ENCODE peak calls at places on chromosomes 1 and 21, in seven cellular contexts. A is PC-3; K is fibroblast of mammary gland; Z is amniotic stem cell; T is activated CD4-positive, alpha-beta T cell treated with anti-CD3 and anti-CD28 coated beads for 1 hour; F is NB4; X is activated CD8-positive, alpha-beta T cell treated with anti-CD3 and anti-CD28 coated beads, Interleukin-2, amount 10 ng/mL, durations not matched to agents 7 days and 5 days. Q is an unnamed sample.

GRCh38 chr1:116533425-116533820 is 37.4 kb downstream of the CD58 start:
- DNase-seq in A (no peak), K (no peak), Z (no peak), T (no peak), F (no peak), X (no peak), Q (no peak)

GRCh38 chr1:70459502-70460225 is 48.6 kb downstream of the CTH start:
- DNase-seq in A (peak), K (peak), Z (no peak), T (no peak), F (peak), X (no peak), Q (no peak)

GRCh38 chr1:8494681-8495080 is 176.8 kb downstream of the SLC45A1 start:
- DNase-seq in A (no peak), K (no peak), Z (no peak), T (no peak), F (no peak), X (no peak), Q (no peak)

GRCh38 chr1:232020352-232020751 is 393.8 kb downstream of the DISC1 start:
- DNase-seq in A (no peak), K (no peak), Z (no peak), T (no peak), F (no peak), X (no peak), Q (no peak)

GRCh38 chr21:39030127-39030884 is 152.9 kb downstream of the PSMG1 start:
- DNase-seq in A (peak), K (no peak), Z (no peak), T (no peak), F (no peak), X (no peak), Q (no peak)

GRCh38 chr1:29180497-29181412 is 945 bp downstream of the SRSF4 start:
- DNase-seq in A (peak), K (peak), Z (no peak), T (peak), F (peak), X (peak), Q (no peak)

GRCh38 chr21:36125513-36126121 is 9.3 kb upstream of the CBR3 start:
- DNase-seq in A (peak), K (peak), Z (peak), T (peak), F (peak), X (peak), Q (peak)

GRCh38 chr1:45820797-45821196 is 17.4 kb downstream of the MAST2 start:
- DNase-seq in A (no peak), K (peak), Z (no peak), T (no peak), F (no peak), X (no peak), Q (no peak)

GRCh38 chr21:29237110-29238051 is 61.3 kb upstream of the BACH1 start:
- DNase-seq in A (no peak), K (peak), Z (peak), T (no peak), F (no peak), X (no peak), Q (peak)

GRCh38 chr1:230905733-230906132 is 37.4 kb upstream of the C1orf198 start:
- DNase-seq in A (no peak), K (peak), Z (no peak), T (no peak), F (no peak), X (no peak), Q (no peak)

GRCh38 chr1:30707412-30708360 is 15.7 kb downstream of the MATN1 start:
- DNase-seq in A (peak), K (peak), Z (peak), T (peak), F (peak), X (peak), Q (peak)

GRCh38 chr1:41646186-41646585 is 161.7 kb upstream of the EDN2 start:
- DNase-seq in A (no peak), K (no peak), Z (no peak), T (no peak), F (no peak), X (no peak), Q (no peak)

GRCh38 chr1:198018529-198018928 is 101.4 kb downstream of the LHX9 start:
- DNase-seq in A (peak), K (peak), Z (peak), T (no peak), F (peak), X (no peak), Q (peak)

GRCh38 chr1:12629521-12629956 is 11.5 kb upstream of the DHRS3 start:
- DNase-seq in A (no peak), K (no peak), Z (no peak), T (no peak), F (no peak), X (no peak), Q (no peak)

GRCh38 chr1:77834771-77835334 is 53.6 kb upstream of the NEXN start:
- DNase-seq in A (peak), K (peak), Z (no peak), T (no peak), F (no peak), X (no peak), Q (peak)

GRCh38 chr1:12714710-12715500 is 1.0 kb upstream of the AADACL3 start:
- DNase-seq in A (no peak), K (no peak), Z (no peak), T (no peak), F (peak), X (no peak), Q (peak)